ENCODE peak calls at places on chromosomes 13 and 19, in six cellular contexts. One of them, this sample, is unnamed.

GRCh38 chr13:41289463-41289881 is 21.6 kb upstream of the NAA16 start:
- DNase-seq in mesenchymal stem cell: no peak
- DNase-seq in H9: no peak
- DNase-seq in neuronal stem cell: no peak
- DNase-seq in mesendoderm: no peak
- DNase-seq in IMR-90: no peak
- DNase-seq in this sample: no peak

GRCh38 chr13:110925023-110925608 is 10.2 kb upstream of the ANKRD10 start:
- DNase-seq in mesenchymal stem cell: no peak
- DNase-seq in H9: peak
- DNase-seq in neuronal stem cell: no peak
- DNase-seq in mesendoderm: peak
- DNase-seq in IMR-90: no peak
- DNase-seq in this sample: peak

GRCh38 chr19:45931055-45931454 is 16.5 kb upstream of the NANOS2 start:
- DNase-seq in mesenchymal stem cell: no peak
- DNase-seq in H9: no peak
- DNase-seq in neuronal stem cell: no peak
- DNase-seq in mesendoderm: no peak
- DNase-seq in IMR-90: no peak
- DNase-seq in this sample: no peak

GRCh38 chr19:44820648-44821609 is 12.0 kb downstream of the BCAM start:
- DNase-seq in mesenchymal stem cell: no peak
- DNase-seq in H9: no peak
- DNase-seq in neuronal stem cell: no peak
- DNase-seq in mesendoderm: no peak
- DNase-seq in IMR-90: no peak
- DNase-seq in this sample: no peak

GRCh38 chr13:95440441-95441088 is 112.0 kb upstream of the CLDN10 start:
- DNase-seq in mesenchymal stem cell: no peak
- DNase-seq in H9: no peak
- DNase-seq in neuronal stem cell: no peak
- DNase-seq in mesendoderm: no peak
- DNase-seq in IMR-90: no peak
- DNase-seq in this sample: no peak

GRCh38 chr13:106377341-106377740 is 158.1 kb downstream of the EFNB2 start:
- DNase-seq in mesenchymal stem cell: no peak
- DNase-seq in H9: no peak
- DNase-seq in neuronal stem cell: no peak
- DNase-seq in mesendoderm: no peak
- DNase-seq in IMR-90: no peak
- DNase-seq in this sample: no peak

GRCh38 chr13:113258655-113259054 is 38.4 kb upstream of the LAMP1 start:
- DNase-seq in mesenchymal stem cell: no peak
- DNase-seq in H9: no peak
- DNase-seq in neuronal stem cell: no peak
- DNase-seq in mesendoderm: no peak
- DNase-seq in IMR-90: no peak
- DNase-seq in this sample: no peak

GRCh38 chr13:73754727-73755292 is 379.4 kb downstream of the KLF12 start:
- DNase-seq in mesenchymal stem cell: peak
- DNase-seq in H9: no peak
- DNase-seq in neuronal stem cell: peak
- DNase-seq in mesendoderm: peak
- DNase-seq in IMR-90: peak
- DNase-seq in this sample: no peak

GRCh38 chr19:4390017-4390861 is 10.1 kb downstream of the SH3GL1 start:
- DNase-seq in mesenchymal stem cell: peak
- DNase-seq in H9: peak
- DNase-seq in neuronal stem cell: no peak
- DNase-seq in mesendoderm: peak
- DNase-seq in IMR-90: peak
- DNase-seq in this sample: peak

GRCh38 chr19:4388171-4389063 is 11.9 kb downstream of the SH3GL1 start:
- DNase-seq in mesenchymal stem cell: no peak
- DNase-seq in H9: no peak
- DNase-seq in neuronal stem cell: no peak
- DNase-seq in mesendoderm: no peak
- DNase-seq in IMR-90: no peak
- DNase-seq in this sample: no peak

GRCh38 chr19:4390862-4391693 is 9.3 kb downstream of the SH3GL1 start:
- DNase-seq in mesenchymal stem cell: no peak
- DNase-seq in H9: no peak
- DNase-seq in neuronal stem cell: no peak
- DNase-seq in mesendoderm: no peak
- DNase-seq in IMR-90: no peak
- DNase-seq in this sample: no peak

GRCh38 chr19:4389064-4389375 is 11.3 kb downstream of the SH3GL1 start:
- DNase-seq in mesenchymal stem cell: no peak
- DNase-seq in H9: no peak
- DNase-seq in neuronal stem cell: no peak
- DNase-seq in mesendoderm: no peak
- DNase-seq in IMR-90: no peak
- DNase-seq in this sample: no peak

GRCh38 chr19:4389511-4390016 is 10.8 kb downstream of the SH3GL1 start:
- DNase-seq in mesenchymal stem cell: no peak
- DNase-seq in H9: no peak
- DNase-seq in neuronal stem cell: no peak
- DNase-seq in mesendoderm: no peak
- DNase-seq in IMR-90: no peak
- DNase-seq in this sample: no peak
- H2BK5ac ChIP-seq in mesenchymal stem cell: no peak
- H2BK5ac ChIP-seq in H9: no peak
- H2BK5ac ChIP-seq in neuronal stem cell: peak
- H2BK5ac ChIP-seq in mesendoderm: peak
- H2BK5ac ChIP-seq in IMR-90: peak
- H2BK5ac ChIP-seq in this sample: peak

DNA sequence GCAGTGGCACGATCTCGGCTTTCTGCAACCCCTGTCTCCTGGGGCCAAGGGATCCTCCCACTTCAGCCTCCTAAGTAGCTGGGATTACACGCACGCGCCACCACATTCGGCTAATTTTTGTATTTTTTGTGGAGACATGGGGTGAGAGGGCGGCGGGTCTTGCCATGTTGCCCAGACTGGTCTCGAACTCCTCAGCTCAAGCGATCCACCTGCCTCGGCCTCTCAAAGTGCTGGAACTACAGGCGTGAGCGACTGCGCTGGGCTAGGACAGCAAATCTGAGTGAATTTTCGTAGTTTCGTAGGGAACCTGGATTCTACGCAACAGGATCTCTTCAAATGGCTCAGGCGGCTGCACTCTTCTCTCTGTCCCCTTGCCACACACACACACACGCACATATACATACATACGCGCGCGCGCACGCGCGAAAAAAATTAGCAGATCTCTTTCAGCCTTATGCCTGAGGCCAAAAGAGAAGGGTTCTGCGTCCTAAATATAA is 402 bp downstream of the PINLYP start:
- DNase-seq in mesenchymal stem cell: no peak
- DNase-seq in H9: peak
- DNase-seq in neuronal stem cell: no peak
- DNase-seq in mesendoderm: no peak
- DNase-seq in IMR-90: no peak
- DNase-seq in this sample: no peak
- H2BK5ac ChIP-seq in mesenchymal stem cell: peak
- H2BK5ac ChIP-seq in H9: no peak
- H2BK5ac ChIP-seq in neuronal stem cell: peak
- H2BK5ac ChIP-seq in mesendoderm: no peak
- H2BK5ac ChIP-seq in IMR-90: peak
- H2BK5ac ChIP-seq in this sample: peak

GRCh38 chr13:42968906-42969305 is 23.1 kb downstream of the EPSTI1 start:
- DNase-seq in mesenchymal stem cell: no peak
- DNase-seq in H9: peak
- DNase-seq in neuronal stem cell: no peak
- DNase-seq in mesendoderm: peak
- DNase-seq in IMR-90: no peak
- DNase-seq in this sample: peak

GRCh38 chr13:42973581-42973980 is 18.5 kb downstream of the EPSTI1 start:
- DNase-seq in mesenchymal stem cell: no peak
- DNase-seq in H9: no peak
- DNase-seq in neuronal stem cell: no peak
- DNase-seq in mesendoderm: peak
- DNase-seq in IMR-90: no peak
- DNase-seq in this sample: no peak

GRCh38 chr13:42971670-42972355 is 20.2 kb downstream of the EPSTI1 start:
- DNase-seq in mesenchymal stem cell: peak
- DNase-seq in H9: no peak
- DNase-seq in neuronal stem cell: no peak
- DNase-seq in mesendoderm: peak
- DNase-seq in IMR-90: peak
- DNase-seq in this sample: no peak

GRCh38 chr13:42969558-42970172 is 22.4 kb downstream of the EPSTI1 start:
- DNase-seq in mesenchymal stem cell: peak
- DNase-seq in H9: peak
- DNase-seq in neuronal stem cell: peak
- DNase-seq in mesendoderm: peak
- DNase-seq in IMR-90: peak
- DNase-seq in this sample: no peak

DNA sequence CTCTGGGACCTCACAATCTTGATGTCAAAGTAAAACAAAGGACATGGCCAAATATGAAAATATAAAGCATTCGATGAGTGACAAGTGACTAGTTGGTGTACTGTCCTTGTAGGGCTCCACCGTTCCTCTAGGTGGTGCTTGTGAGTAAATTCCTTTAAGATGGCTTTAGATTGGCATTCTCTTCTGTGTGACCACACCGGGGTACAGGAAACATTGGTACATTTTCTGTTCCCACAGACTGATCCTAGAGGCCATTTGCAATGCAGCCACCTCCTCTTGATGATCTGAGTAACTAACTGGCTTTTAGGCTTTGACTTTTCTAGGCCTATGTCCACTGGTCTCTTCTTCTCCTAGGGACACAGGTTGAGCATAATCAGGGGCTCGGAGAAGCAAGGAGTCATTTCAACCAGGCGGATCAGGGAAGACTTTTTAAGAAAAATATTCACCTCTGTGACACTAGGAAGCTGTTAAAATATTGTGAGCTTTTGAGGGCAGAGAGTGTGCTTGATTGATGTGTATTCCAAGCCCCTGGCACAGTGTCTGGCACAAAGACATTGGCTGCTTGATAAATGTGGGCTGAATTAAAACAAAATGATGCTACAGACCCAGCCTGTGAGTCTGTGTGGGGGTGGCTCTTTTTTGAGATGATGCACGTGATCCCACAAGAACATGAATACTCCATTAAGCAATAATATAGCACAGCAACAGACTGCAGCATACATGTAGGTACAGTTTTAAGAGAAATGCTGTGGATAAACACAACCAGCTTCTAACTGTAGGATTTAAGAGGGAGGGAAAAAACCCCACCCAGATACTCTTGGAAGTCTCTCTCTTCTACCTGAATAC is 21.0 kb downstream of the EPSTI1 start:
- DNase-seq in mesenchymal stem cell: peak
- DNase-seq in H9: peak
- DNase-seq in neuronal stem cell: peak
- DNase-seq in mesendoderm: peak
- DNase-seq in IMR-90: peak
- DNase-seq in this sample: peak
- H2BK5ac ChIP-seq in mesenchymal stem cell: no peak
- H2BK5ac ChIP-seq in H9: no peak
- H2BK5ac ChIP-seq in neuronal stem cell: no peak
- H2BK5ac ChIP-seq in mesendoderm: peak
- H2BK5ac ChIP-seq in IMR-90: no peak
- H2BK5ac ChIP-seq in this sample: no peak

GRCh38 chr19:1104452-1105216 is 840 bp downstream of the GPX4 start:
- DNase-seq in mesenchymal stem cell: peak
- DNase-seq in H9: peak
- DNase-seq in neuronal stem cell: peak
- DNase-seq in mesendoderm: peak
- DNase-seq in IMR-90: peak
- DNase-seq in this sample: peak
- H2BK5ac ChIP-seq in mesenchymal stem cell: peak
- H2BK5ac ChIP-seq in H9: no peak
- H2BK5ac ChIP-seq in neuronal stem cell: peak
- H2BK5ac ChIP-seq in mesendoderm: no peak
- H2BK5ac ChIP-seq in IMR-90: peak
- H2BK5ac ChIP-seq in this sample: peak

DNA sequence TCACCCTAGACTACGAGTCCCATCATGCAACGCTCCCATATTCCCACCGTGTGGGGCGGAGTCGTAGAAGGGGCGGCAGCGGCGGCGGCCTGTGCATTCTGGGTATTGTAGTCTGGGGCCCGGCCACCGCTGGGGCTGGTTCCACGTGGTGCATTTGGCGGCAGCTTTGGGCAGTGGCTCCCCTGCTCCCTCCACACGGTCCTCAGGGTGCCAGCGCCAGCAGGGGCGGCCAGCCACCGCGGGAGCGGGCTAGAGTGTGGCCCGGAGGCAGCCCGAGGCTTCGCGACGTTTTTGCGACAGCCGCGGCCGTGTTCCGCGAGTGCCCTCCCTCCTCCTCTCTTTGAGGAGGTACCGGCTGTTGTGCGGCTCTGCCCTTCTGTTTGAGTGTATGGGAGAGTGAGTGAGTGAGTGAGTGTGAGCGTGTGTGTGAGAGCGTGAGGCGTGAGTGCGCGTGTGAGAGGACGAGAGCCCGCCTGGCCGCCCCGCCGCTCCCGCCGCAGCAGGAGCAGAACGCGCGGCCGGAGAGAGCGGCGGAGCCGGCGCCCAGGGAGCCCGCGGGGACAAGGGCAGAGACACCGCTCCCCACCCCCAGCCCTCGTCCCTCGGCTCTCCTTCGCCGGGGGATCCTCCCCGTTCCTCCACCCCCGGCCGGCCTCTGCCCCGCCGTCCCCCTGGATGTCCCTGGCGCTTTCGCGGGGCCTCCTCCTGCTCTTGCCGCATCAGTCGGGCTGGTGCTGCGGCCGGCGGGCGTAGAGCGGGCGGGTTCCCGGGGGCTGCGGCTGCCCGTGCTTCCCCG is at the start of gene CDK8:
- DNase-seq in mesenchymal stem cell: peak
- DNase-seq in H9: peak
- DNase-seq in neuronal stem cell: peak
- DNase-seq in mesendoderm: peak
- DNase-seq in IMR-90: peak
- DNase-seq in this sample: peak
- H2BK5ac ChIP-seq in mesenchymal stem cell: peak
- H2BK5ac ChIP-seq in H9: no peak
- H2BK5ac ChIP-seq in neuronal stem cell: peak
- H2BK5ac ChIP-seq in mesendoderm: peak
- H2BK5ac ChIP-seq in IMR-90: peak
- H2BK5ac ChIP-seq in this sample: peak

This sample was measured in H1.